ENCODE peak calls at places on chromosomes 4 and X, in six cellular contexts. Q, H, R, V, J and A are unnamed samples.

GRCh38 chr4:40283968-40284367 is 51.2 kb upstream of the CHRNA9 start:
- DNase-seq in Q (no peak), H (no peak), R (peak), V (peak), J (no peak), A (no peak)

GRCh38 chrX:65985922-65986588 is 53.8 kb downstream of the VSIG4 start:
- DNase-seq in Q (peak), H (peak), R (peak), V (peak), J (peak), A (no peak)

GRCh38 chrX:41314204-41314603 is 19.8 kb upstream of the DDX3X start:
- DNase-seq in Q (no peak), H (no peak), R (no peak), V (no peak), J (no peak), A (no peak)

GRCh38 chr4:8393593-8394038 is 46.9 kb downstream of the ACOX3 start:
- DNase-seq in Q (no peak), H (peak), R (no peak), V (peak), J (no peak), A (no peak)

GRCh38 chrX:43753637-43754036 is 97.5 kb downstream of the MAOA start:
- DNase-seq in Q (no peak), H (no peak), R (no peak), V (no peak), J (no peak), A (no peak)

GRCh38 chrX:30713061-30713525 is 59.9 kb downstream of the GK start:
- DNase-seq in Q (peak), H (peak), R (peak), V (peak), J (peak), A (peak)

GRCh38 chrX:140815868-140816267 is 106.3 kb downstream of the LINC00632 start:
- DNase-seq in Q (no peak), H (peak), R (no peak), V (no peak), J (no peak), A (no peak)

GRCh38 chr4:118684873-118685811 is at the start of gene METTL14:
- DNase-seq in Q (peak), H (peak), R (peak), V (peak), J (peak), A (peak)

GRCh38 chr4:148782284-148782683 is 340.1 kb upstream of the NR3C2 start:
- DNase-seq in Q (no peak), H (no peak), R (no peak), V (peak), J (peak), A (peak)

GRCh38 chr4:75135068-75135825 is 202.3 kb downstream of the PARM1 start:
- DNase-seq in Q (peak), H (no peak), R (no peak), V (no peak), J (no peak), A (no peak)

GRCh38 chr4:115657991-115658390 is 544.6 kb upstream of the NDST4 start:
- DNase-seq in Q (no peak), H (no peak), R (no peak), V (no peak), J (no peak), A (no peak)

GRCh38 chr4:181018998-181019397 is 1224.2 kb upstream of the TENM3 start:
- DNase-seq in Q (no peak), H (no peak), R (no peak), V (no peak), J (no peak), A (no peak)

GRCh38 chrX:118644378-118644777 is 83.0 kb upstream of the IL13RA1 start:
- DNase-seq in Q (no peak), H (peak), R (peak), V (peak), J (no peak), A (no peak)

GRCh38 chr4:2251073-2251794 is 9.3 kb upstream of the HAUS3 start:
- DNase-seq in Q (no peak), H (no peak), R (no peak), V (no peak), J (peak), A (no peak)